ENCODE peak calls at places on chromosomes 12 and 14, in ten cellular contexts. P is uterus; S is GM12878; C is CD8-positive, alpha-beta T cell; E is right atrium auricular region; V is right cardiac atrium; I is tibial artery; R is endothelial cell of umbilical vein; Z is A549; T is hepatocyte. L is an unnamed sample.

GRCh38 chr14:86936556-86936955 is 1056.4 kb downstream of the GALC start:
- DNase-seq in E (no peak), T (no peak), Z (no peak), I (no peak), V (no peak), S (no peak), P (no peak), C (no peak), R (no peak), L (no peak)

GRCh38 chr14:63045234-63045611 is at the start of gene KCNH5:
- DNase-seq in C (no peak), S (no peak), P (peak; percentile 18), R (peak; percentile 50), T (peak; percentile 91), I (no peak), Z (peak; percentile 14), V (peak; percentile 33), E (no peak), L (no peak)

GRCh38 chr14:68794856-68795601 is 2.2 kb upstream of the ZFP36L1 start:
- DNase-seq in I (peak; percentile 82), S (no peak), E (peak; percentile 69), V (no peak), R (peak; percentile 67), T (peak; percentile 80), P (no peak), C (peak; percentile 67), Z (peak; percentile 74), L (peak; percentile 51)

GRCh38 chr12:110826592-110827200 is 20.1 kb upstream of the CCDC63 start:
- DNase-seq in Z (peak; percentile 94), S (peak; percentile 70), R (peak; percentile 74), T (peak; percentile 90), I (peak; percentile 91), P (peak; percentile 75), C (peak; percentile 85), V (peak; percentile 84), E (peak; percentile 94), L (peak; percentile 66)

GRCh38 chr14:94388896-94389469 is 581 bp upstream of the SERPINA1 start:
- DNase-seq in V (no peak), E (no peak), T (no peak), P (no peak), R (no peak), C (no peak), S (no peak), I (no peak), Z (no peak), L (no peak)

GRCh38 chr14:75295061-75295461 is 16.4 kb downstream of the FOS start:
- DNase-seq in I (peak; percentile 86), C (no peak), P (peak; percentile 65), E (peak; percentile 82), T (peak; percentile 90), V (peak; percentile 75), Z (peak; percentile 87), R (peak; percentile 59), S (no peak), L (no peak)

GRCh38 chr14:71604231-71604630 is 328.0 kb upstream of the RGS6 start:
- DNase-seq in Z (no peak), T (no peak), V (no peak), I (no peak), C (no peak), P (no peak), R (no peak), S (no peak), E (no peak), L (no peak)

GRCh38 chr12:53965251-53966069 is 7.5 kb upstream of the HOXC11 start:
- DNase-seq in V (no peak), Z (no peak), P (peak; percentile 71), T (peak; percentile 49), R (no peak), I (peak; percentile 88), S (no peak), C (no peak), E (no peak), L (no peak)

GRCh38 chr14:25953532-25954144 is 644.2 kb downstream of the NOVA1 start:
- DNase-seq in C (no peak), P (peak; percentile 32), R (peak; percentile 91), S (no peak), E (no peak), V (peak; percentile 11), T (peak; percentile 63), Z (no peak), I (no peak), L (no peak)

GRCh38 chr14:92677955-92678354 is 70.5 kb downstream of the LGMN start:
- DNase-seq in V (no peak), P (no peak), E (no peak), Z (no peak), I (no peak), S (no peak), R (no peak), T (no peak), C (no peak), L (no peak)

GRCh38 chr14:70934502-70935134 is 27.4 kb downstream of the PCNX1 start:
- DNase-seq in I (no peak), T (peak; percentile 38), Z (no peak), E (no peak), P (no peak), V (no peak), C (no peak), S (peak; percentile 34), R (peak; percentile 74), L (peak; percentile 32)

GRCh38 chr12:70853326-70853725 is 67.2 kb downstream of the PTPRR start:
- DNase-seq in E (peak; percentile 59), P (no peak), T (peak; percentile 35), S (no peak), Z (no peak), V (peak; percentile 20), R (no peak), I (no peak), C (no peak), L (no peak)
- H3K27ac ChIP-seq in E (no peak overlapping the region), P (no peak overlapping the region), T (no peak overlapping the region), S (no peak overlapping the region), Z (no peak overlapping the region), V (no peak overlapping the region), R (no peak overlapping the region), I (peak overlapping the region; percentile 49), C (no peak overlapping the region), L (no peak overlapping the region)

DNA sequence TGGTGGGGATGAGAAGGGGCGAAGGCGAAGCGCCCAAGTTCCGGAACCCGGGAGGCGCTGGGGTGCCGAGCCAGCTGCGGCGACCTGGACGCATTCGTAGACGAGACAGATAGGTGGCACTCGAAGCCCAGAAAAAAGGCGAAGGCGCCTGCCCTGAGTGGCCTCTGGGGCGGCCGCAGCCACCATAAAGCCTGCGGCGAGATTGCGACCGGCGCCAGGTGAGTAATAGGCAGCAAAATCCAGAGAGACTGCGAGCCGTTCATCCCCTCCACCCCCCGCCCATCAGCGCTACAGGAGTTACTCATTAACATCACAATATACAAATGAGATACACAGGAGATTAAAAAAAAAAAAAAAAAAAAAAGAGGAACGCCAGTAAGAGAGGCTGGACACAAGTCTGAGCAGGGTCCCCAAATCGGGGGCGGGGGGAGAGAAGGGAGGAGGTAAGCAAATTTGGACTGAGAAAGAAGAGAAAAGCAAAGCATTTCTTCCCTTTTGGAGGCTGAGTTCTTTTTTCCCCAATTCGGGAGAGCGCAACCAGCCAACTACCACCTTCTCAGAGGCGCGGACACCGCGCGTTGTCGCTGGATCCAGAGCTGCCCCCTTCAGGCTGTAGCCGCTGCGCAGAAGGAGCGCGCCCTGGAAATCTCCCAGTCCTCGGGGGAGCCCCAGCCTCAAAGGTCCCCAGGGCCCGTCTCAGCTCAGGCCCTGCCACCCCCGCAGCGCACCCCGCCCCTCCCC is 15.7 kb downstream of the TBX3 start:
- DNase-seq in E (peak; percentile 82), T (peak; percentile 96), V (peak; percentile 81), C (no peak), P (peak; percentile 84), S (no peak), I (no peak), Z (peak; percentile 91), R (peak; percentile 38), L (no peak)
- H3K4me3 ChIP-seq in E (peak overlapping the region; percentile 23), T (peak overlapping the region; percentile 55), V (peak overlapping the region; percentile 64), C (no peak overlapping the region), P (peak overlapping the region; percentile 44), S (no peak overlapping the region), I (peak overlapping the region; percentile 29), Z (peak overlapping the region; percentile 57), R (no peak overlapping the region), L (no peak overlapping the region)

DNA sequence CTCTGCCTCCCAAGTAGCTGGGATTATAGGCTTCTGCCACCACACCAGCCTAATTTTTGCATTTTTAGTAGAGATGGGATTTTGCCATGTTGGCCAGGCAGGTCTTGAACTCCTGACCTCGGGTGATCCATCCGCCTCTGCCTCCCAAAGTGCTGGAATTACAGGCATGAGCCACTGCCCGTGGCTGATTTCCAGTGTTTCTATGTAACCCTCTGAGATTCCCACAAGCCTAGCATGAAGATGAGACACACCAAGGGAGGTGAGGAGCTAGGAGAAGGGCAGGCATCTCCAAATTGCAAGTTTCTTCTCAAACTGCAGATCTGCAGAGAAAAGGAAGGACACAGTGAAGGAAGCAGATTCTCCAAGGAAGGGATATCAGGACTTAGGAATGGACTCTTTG is 125.0 kb downstream of the CACNA1C start:
- DNase-seq in I (no peak), Z (no peak), C (no peak), T (no peak), E (no peak), V (no peak), S (no peak), P (no peak), R (no peak), L (no peak)
- H3K9me3 ChIP-seq in I (no peaks in the 10 kb centered on the region), Z (no peaks in the 10 kb centered on the region), C (no peaks in the 10 kb centered on the region), T (no peaks in the 10 kb centered on the region), E (no peaks in the 10 kb centered on the region), V (no peaks in the 10 kb centered on the region), S (no peaks in the 10 kb centered on the region), P (no peaks in the 10 kb centered on the region), R (no peaks in the 10 kb centered on the region), L (no peaks in the 10 kb centered on the region)

DNA sequence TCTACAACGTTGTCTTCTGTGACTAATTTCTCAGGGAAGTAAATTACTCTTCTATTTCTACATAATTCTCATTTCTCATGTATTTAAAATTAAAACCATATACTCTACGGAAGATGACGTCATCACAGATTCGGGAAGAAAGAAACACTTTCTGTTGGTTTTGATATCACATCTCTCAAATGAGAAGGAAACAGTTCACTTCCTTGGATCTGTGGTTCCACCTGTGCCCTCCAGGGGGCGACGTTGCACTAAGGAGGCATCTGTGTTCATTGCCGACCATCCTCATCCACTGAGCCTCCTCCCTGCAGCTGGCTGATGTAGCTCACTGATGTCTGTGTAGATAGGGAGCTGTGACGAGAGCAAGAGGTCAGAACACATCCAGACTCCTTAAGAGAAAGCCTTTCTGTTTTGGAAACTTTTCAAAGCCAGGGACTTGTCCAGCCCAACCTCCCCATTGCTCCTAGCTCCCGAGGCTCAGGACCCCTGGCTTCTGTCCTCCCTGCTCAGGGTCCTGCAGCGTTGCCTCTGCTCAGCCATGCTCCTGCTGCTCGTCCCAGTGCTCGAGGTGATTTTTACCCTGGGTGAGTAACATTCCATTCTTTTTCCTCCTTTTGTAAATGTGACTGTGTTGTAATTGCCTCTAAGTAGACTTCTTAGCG is 172.7 kb upstream of the OR4E1 start:
- DNase-seq in C (peak; percentile 78), I (no peak), S (no peak), V (no peak), Z (peak; percentile 39), R (peak; percentile 13), P (no peak), E (no peak), T (peak; percentile 28), L (peak; percentile 48)
- H3K27ac ChIP-seq in C (peak overlapping the region; percentile 25), I (no peak overlapping the region), S (no peak overlapping the region), V (no peak overlapping the region), Z (no peak overlapping the region), R (no peak overlapping the region), P (no peak overlapping the region), E (no peak overlapping the region), T (no peak overlapping the region), L (peak overlapping the region; percentile 52)

L was measured in naive thymus-derived CD4-positive, alpha-beta T cell.